ENCODE peak calls at places on chromosomes 4 and X, in ten cellular contexts. N is EL; I is head of caudate nucleus; K is SJSA1; S is activated T-cell treated with anti-CD3 and anti-CD28 coated beads, Interleukin-2, amount 50 U/mL, for 24 hours; Z is retinal pigment epithelial cell; P is OCI-M1; Q is stimulated activated CD4-positive, alpha-beta T cell treated with anti-CD3 and anti-CD28 coated beads, TNF-alpha, amount 100 ng/mL, for 24 hours; U is pons; L is stimulated activated naive B cell treated with anti-CD40 and anti-IgM and Interleukin-4, amounts not matched to agents 10 μg/mL and 1 μg/mL and 100 μg/mL, for 72 hours. D is an unnamed sample.

GRCh38 chr4:169201144-169202124 is 69.3 kb downstream of the SH3RF1 start:
- DNase-seq in Z (no peak), K (no peak), U (no peak), S (no peak), I (no peak), P (no peak), N (no peak), Q (no peak), L (no peak), D (peak; percentile 62)

GRCh38 chr4:175035907-175036306 is 117.7 kb downstream of the ADAM29 start:
- DNase-seq in L (no peak), Q (no peak), K (peak; percentile 30), I (no peak), U (no peak), Z (no peak), S (no peak), N (peak; percentile 64), P (no peak), D (no peak)

GRCh38 chr4:76459291-76459723 is 24.3 kb downstream of the SHROOM3 start:
- DNase-seq in Z (peak; percentile 94), K (peak; percentile 96), Q (no peak), L (no peak), S (no peak), I (no peak), P (no peak), N (peak; percentile 64), U (no peak), D (no peak)

GRCh38 chr4:75848891-75849290 is 53.4 kb downstream of the PPEF2 start:
- DNase-seq in Z (no peak), P (no peak), I (no peak), K (no peak), Q (no peak), S (no peak), N (peak; percentile 77), U (no peak), L (no peak), D (no peak)

GRCh38 chrX:16528620-16529019 is 121.3 kb upstream of the S100G start:
- DNase-seq in Z (no peak), I (no peak), L (no peak), N (no peak), Q (peak; percentile 0), K (no peak), U (no peak), P (no peak), S (no peak), D (no peak)

GRCh38 chr4:150155391-150155790 is 77.1 kb downstream of the DCLK2 start:
- DNase-seq in S (no peak), K (no peak), N (no peak), Q (no peak), L (no peak), Z (no peak), U (no peak), P (no peak), I (no peak), D (no peak)

GRCh38 chr4:183348136-183348535 is 25.9 kb upstream of the CLDN24 start:
- DNase-seq in K (no peak), L (no peak), Q (no peak), I (no peak), U (no peak), N (no peak), S (no peak), P (no peak), Z (no peak), D (no peak)

GRCh38 chr4:155690044-155690837 is 23.6 kb downstream of the GUCY1A1 start:
- DNase-seq in P (no peak), N (no peak), I (no peak), U (no peak), S (no peak), L (no peak), K (no peak), Q (no peak), Z (no peak), D (no peak)

GRCh38 chrX:21961142-21961541 is 20.6 kb downstream of the SMS start:
- DNase-seq in P (peak; percentile 72), Z (no peak), S (no peak), I (no peak), N (no peak), K (no peak), L (no peak), U (no peak), Q (no peak), D (no peak)